ENCODE peak calls at places on chromosomes 4 and X, in seven cellular contexts. Y is mesothelial cell of epicardium, C is HEK293T, Q is foreskin melanocyte, V is NCI-H524 treated with DMSO at 0.1 percent for 48 hours, F is activated T-cell treated with anti-CD3 and anti-CD28 coated beads for 4 hours, A is K562. S is an unnamed sample.

GRCh38 chrX:115679460-115679859 is 118.5 kb downstream of the PLS3 start:
- DNase-seq in Q (no peak), V (peak; percentile 49), A (peak; percentile 7), Y (no peak), C (peak; percentile 56), F (no peak), S (no peak)

GRCh38 chr4:113064244-113064643 is 14.8 kb downstream of the ANK2 start:
- DNase-seq in A (no peak), V (peak; percentile 60), Y (no peak), F (no peak), Q (no peak), C (no peak), S (no peak)

GRCh38 chrX:134547047-134547679 is 87.2 kb downstream of the HPRT1 start:
- DNase-seq in Q (no peak), Y (no peak), C (no peak), F (no peak), A (no peak), V (no peak), S (no peak)

GRCh38 chr4:123640271-123640670 is 243.7 kb downstream of the SPRY1 start:
- DNase-seq in A (no peak), F (no peak), Y (no peak), Q (no peak), C (no peak), V (no peak), S (no peak)

GRCh38 chr4:113757486-113757885 is 4.1 kb downstream of the CAMK2D start:
- DNase-seq in A (no peak), Y (no peak), Q (no peak), F (no peak), C (no peak), V (no peak), S (no peak)

GRCh38 chrX:57595381-57595811 is 3.6 kb downstream of the ZXDB start:
- DNase-seq in F (no peak), A (no peak), V (no peak), Y (no peak), Q (peak; percentile 62), C (no peak), S (no peak)

GRCh38 chr4:10929818-10930217 is 245.2 kb upstream of the CLNK start:
- DNase-seq in V (no peak), F (no peak), C (no peak), A (no peak), Y (no peak), Q (no peak), S (no peak)

GRCh38 chr4:133148690-133149363 is at the start of gene PCDH10:
- DNase-seq in Q (peak; percentile 79), F (no peak), A (peak; percentile 64), C (peak; percentile 84), V (peak; percentile 47), Y (peak; percentile 83), S (peak; percentile 25)

GRCh38 chr4:73608677-73609594 is 11.3 kb downstream of the RASSF6 start:
- DNase-seq in F (no peak), V (no peak), Q (no peak), Y (no peak), A (no peak), C (no peak), S (no peak)

GRCh38 chrX:103464774-103465117 is 54.5 kb downstream of the RAB40A start:
- DNase-seq in Y (no peak), V (peak; percentile 25), A (peak; percentile 78), Q (peak; percentile 58), F (peak; percentile 67), C (peak; percentile 78), S (no peak)

GRCh38 chrX:69424161-69424560 is 80.0 kb upstream of the NALF2 start:
- DNase-seq in V (peak; percentile 15), A (peak; percentile 8), Y (no peak), C (no peak), Q (no peak), F (no peak), S (no peak)

GRCh38 chrX:125782184-125782583 is 383.9 kb downstream of the DCAF12L2 start:
- DNase-seq in C (no peak), A (no peak), V (no peak), Q (no peak), F (no peak), Y (no peak), S (no peak)

GRCh38 chr4:119046263-119046662 is 89.4 kb upstream of the MYOZ2 start:
- DNase-seq in F (no peak), Y (no peak), C (no peak), V (no peak), A (no peak), Q (no peak), S (no peak)

GRCh38 chr4:23981328-23981727 is 91.5 kb upstream of the PPARGC1A start:
- DNase-seq in Y (no peak), C (no peak), F (no peak), A (no peak), V (no peak), Q (no peak), S (no peak)

GRCh38 chr4:4671774-4672349 is 130.0 kb upstream of the STX18 start:
- DNase-seq in Y (no peak), F (no peak), A (no peak), V (no peak), C (no peak), Q (no peak), S (no peak)

GRCh38 chr4:149531861-149532260 is 283.8 kb downstream of the IQCM start:
- DNase-seq in A (no peak), V (peak; percentile 0), F (no peak), C (no peak), Q (no peak), Y (no peak), S (no peak)

GRCh38 chr4:147825451-147826287 is 93.8 kb downstream of the ARHGAP10 start:
- DNase-seq in Y (no peak), C (peak; percentile 15), F (no peak), Q (no peak), V (no peak), A (peak; percentile 6), S (no peak)

GRCh38 chrX:72169008-72169728 is 12.4 kb upstream of the PIN4 start:
- DNase-seq in F (peak; percentile 1), C (no peak), V (no peak), Q (no peak), Y (no peak), A (peak; percentile 16), S (no peak)

GRCh38 chr4:16165931-16166330 is 60.3 kb downstream of the TAPT1 start:
- DNase-seq in Y (no peak), C (no peak), A (no peak), V (no peak), Q (no peak), F (no peak), S (no peak)

GRCh38 chr4:176882201-176882600 is 89.5 kb upstream of the VEGFC start:
- DNase-seq in Q (no peak), C (no peak), F (no peak), Y (no peak), A (no peak), V (no peak), S (no peak)

GRCh38 chrX:140501940-140502468 is 2.9 kb downstream of the SOX3 start:
- DNase-seq in A (no peak), C (no peak), V (no peak), Y (no peak), Q (no peak), F (no peak), S (no peak)

GRCh38 chrX:153395613-153396319 is 5.4 kb downstream of the PNMA6E start:
- DNase-seq in F (no peak), C (no peak), A (no peak), Q (no peak), Y (no peak), V (no peak), S (no peak)

GRCh38 chrX:38163193-38163592 is 57.5 kb downstream of the SRPX start:
- DNase-seq in V (no peak), Y (no peak), Q (no peak), F (no peak), C (no peak), A (no peak), S (no peak)

GRCh38 chr4:17521595-17521994 is 6.6 kb downstream of the CLRN2 start:
- DNase-seq in C (no peak), Y (no peak), Q (no peak), F (no peak), A (peak; percentile 23), V (no peak), S (no peak)

GRCh38 chrX:112849010-112849409 is 8.4 kb upstream of the AMOT start:
- DNase-seq in Q (no peak), C (no peak), F (no peak), A (no peak), V (no peak), Y (no peak), S (no peak)

GRCh38 chrX:63855896-63856295 is 70.9 kb upstream of the ARHGEF9 start:
- DNase-seq in A (no peak), V (no peak), Q (no peak), C (no peak), Y (no peak), F (no peak), S (no peak)